ENCODE peak calls at places on chromosome 17, in five cellular contexts. O is GM23338, Y is HCT116, E is prostate gland, Z is transverse colon. R is an unnamed sample. For H3K4me1, the result is how much of the 10 kb centered on the place peaks cover.

GRCh38 chr17:51590071-51590470 is 329.7 kb downstream of the UTP18 start:
- DNase-seq in O (no peak), Y (no peak), E (no peak), Z (no peak), R (no peak)

GRCh38 chr17:75472119-75472518 is 15.7 kb downstream of the TMEM94 start:
- DNase-seq in O (no peak), Y (no peak), E (no peak), Z (no peak), R (no peak)

GRCh38 chr17:44308865-44309264 is 464 bp downstream of the RUNDC3A start:
- DNase-seq in O (no peak), Y (no peak), E (no peak), Z (no peak), R (no peak)

GRCh38 chr17:10198509-10199249 is at the start of gene GAS7:
- DNase-seq in O (peak), Y (no peak), E (peak), Z (peak), R (peak)

GRCh38 chr17:64679710-64680216 is 17.7 kb upstream of the SMURF2 start:
- DNase-seq in O (no peak), Y (peak), E (no peak), Z (no peak), R (no peak)

GRCh38 chr17:45227631-45228120 is 6.0 kb downstream of the FMNL1 start:
- DNase-seq in O (no peak), Y (no peak), E (no peak), Z (no peak), R (peak)

GRCh38 chr17:69525920-69526841 is 111.7 kb downstream of the MAP2K6 start:
- DNase-seq in O (peak), Y (peak), E (peak), Z (peak), R (no peak)

GRCh38 chr17:80883831-80884735 is 107.6 kb upstream of the CHMP6 start:
- DNase-seq in O (no peak), Y (no peak), E (no peak), Z (no peak), R (no peak)

GRCh38 chr17:66950886-66951604 is 13.5 kb upstream of the CACNG4 start:
- DNase-seq in O (no peak), Y (no peak), E (no peak), Z (no peak), R (no peak)

GRCh38 chr17:57111386-57111785 is 26.3 kb downstream of the AKAP1 start:
- DNase-seq in O (no peak), Y (no peak), E (no peak), Z (no peak), R (no peak)

GRCh38 chr17:79028496-79029326 is 4.7 kb downstream of the C1QTNF1 start:
- DNase-seq in O (no peak), Y (no peak), E (no peak), Z (no peak), R (peak)

GRCh38 chr17:73290399-73291259 is 21.2 kb downstream of the CDC42EP4 start:
- DNase-seq in O (no peak), Y (no peak), E (no peak), Z (no peak), R (no peak)

GRCh38 chr17:82492647-82493516 is 26.6 kb upstream of the FOXK2 start:
- DNase-seq in O (no peak), Y (no peak), E (no peak), Z (no peak), R (no peak)

GRCh38 chr17:65198653-65199382 is 61.6 kb downstream of the RGS9 start:
- DNase-seq in O (peak), Y (peak), E (peak), Z (no peak), R (no peak)

GRCh38 chr17:27559506-27559931 is 71.5 kb upstream of the LGALS9 start:
- DNase-seq in O (no peak), Y (no peak), E (no peak), Z (no peak), R (no peak)

GRCh38 chr17:2271985-2272702 is 31.4 kb downstream of the SMG6 start:
- DNase-seq in O (no peak), Y (no peak), E (no peak), Z (no peak), R (no peak)

GRCh38 chr17:60193482-60193881 is 43.7 kb downstream of the CA4 start:
- DNase-seq in O (no peak), Y (no peak), E (no peak), Z (no peak), R (no peak)

GRCh38 chr17:46125831-46126230 is 67.4 kb downstream of the KANSL1 start:
- DNase-seq in O (no peak), Y (no peak), E (no peak), Z (no peak), R (no peak)

GRCh38 chr17:193841-194806 is 12.7 kb upstream of the DOC2B start:
- DNase-seq in O (no peak), Y (no peak), E (no peak), Z (no peak), R (no peak)

GRCh38 chr17:69967910-69968411 is 107.1 kb upstream of the KCNJ16 start:
- DNase-seq in O (no peak), Y (no peak), E (no peak), Z (no peak), R (no peak)

GRCh38 chr17:77840576-77841160 is 117.8 kb upstream of the TNRC6C start:
- DNase-seq in O (no peak), Y (no peak), E (no peak), Z (peak), R (no peak)

GRCh38 chr17:79562806-79563141 is 48.1 kb downstream of the RBFOX3 start:
- DNase-seq in O (no peak), Y (no peak), E (no peak), Z (no peak), R (no peak)

GRCh38 chr17:40886090-40886489 is 1.0 kb upstream of the KRT20 start:
- DNase-seq in O (no peak), Y (no peak), E (no peak), Z (no peak), R (no peak)

GRCh38 chr17:38604479-38605229 is 1.1 kb downstream of the SRCIN1 start:
- DNase-seq in O (peak), Y (no peak), E (no peak), Z (no peak), R (no peak)

GRCh38 chr17:46722662-46723285 is 95.7 kb downstream of the WNT3 start:
- DNase-seq in O (no peak), Y (no peak), E (no peak), Z (no peak), R (no peak)

GRCh38 chr17:2929881-2930533 is 133.4 kb downstream of the OR1D5 start:
- DNase-seq in O (peak), Y (peak), E (no peak), Z (peak), R (no peak)

GRCh38 chr17:81509687-81510523 is 2.7 kb downstream of the ACTG1 start:
- DNase-seq in O (no peak), Y (no peak), E (no peak), Z (no peak), R (no peak)

GRCh38 chr17:71183083-71183697 is 937.6 kb upstream of the SOX9 start:
- DNase-seq in O (no peak), Y (no peak), E (no peak), Z (no peak), R (no peak)

GRCh38 chr17:14197582-14197981 is 39.1 kb downstream of the CDRT15 start:
- DNase-seq in O (no peak), Y (no peak), E (no peak), Z (peak), R (no peak)

GRCh38 chr17:57852955-57853328 is 3.1 kb upstream of the MRPS23 start:
- DNase-seq in O (no peak), Y (no peak), E (no peak), Z (no peak), R (no peak)

GRCh38 chr17:71494045-71494444 is 626.8 kb upstream of the SOX9 start:
- DNase-seq in O (no peak), Y (no peak), E (no peak), Z (no peak), R (no peak)

GRCh38 chr17:15342460-15342859 is 1.1 kb upstream of the TEKT3 start:
- DNase-seq in O (no peak), Y (no peak), E (no peak), Z (no peak), R (no peak)

GRCh38 chr17:80382956-80383355 is 32.0 kb upstream of the ENDOV start:
- DNase-seq in O (no peak), Y (no peak), E (no peak), Z (no peak), R (peak)

GRCh38 chr17:60229189-60229802 is 79.5 kb downstream of the CA4 start:
- DNase-seq in O (no peak), Y (peak), E (no peak), Z (no peak), R (no peak)

GRCh38 chr17:57455063-57455914 is 199.0 kb downstream of the MSI2 start:
- DNase-seq in O (no peak), Y (no peak), E (no peak), Z (no peak), R (no peak)

GRCh38 chr17:62067165-62068145 is 2.4 kb upstream of the MED13 start:
- DNase-seq in O (peak), Y (no peak), E (no peak), Z (no peak), R (no peak)

GRCh38 chr17:62064029-62064790 is 868 bp downstream of the MED13 start:
- DNase-seq in O (no peak), Y (no peak), E (peak), Z (no peak), R (no peak)

GRCh38 chr17:62062936-62063335 is 2.1 kb downstream of the MED13 start:
- DNase-seq in O (no peak), Y (no peak), E (no peak), Z (no peak), R (no peak)

GRCh38 chr17:62065611-62066468 is 762 bp upstream of the MED13 start:
- DNase-seq in O (peak), Y (peak), E (peak), Z (peak), R (peak)

DNA sequence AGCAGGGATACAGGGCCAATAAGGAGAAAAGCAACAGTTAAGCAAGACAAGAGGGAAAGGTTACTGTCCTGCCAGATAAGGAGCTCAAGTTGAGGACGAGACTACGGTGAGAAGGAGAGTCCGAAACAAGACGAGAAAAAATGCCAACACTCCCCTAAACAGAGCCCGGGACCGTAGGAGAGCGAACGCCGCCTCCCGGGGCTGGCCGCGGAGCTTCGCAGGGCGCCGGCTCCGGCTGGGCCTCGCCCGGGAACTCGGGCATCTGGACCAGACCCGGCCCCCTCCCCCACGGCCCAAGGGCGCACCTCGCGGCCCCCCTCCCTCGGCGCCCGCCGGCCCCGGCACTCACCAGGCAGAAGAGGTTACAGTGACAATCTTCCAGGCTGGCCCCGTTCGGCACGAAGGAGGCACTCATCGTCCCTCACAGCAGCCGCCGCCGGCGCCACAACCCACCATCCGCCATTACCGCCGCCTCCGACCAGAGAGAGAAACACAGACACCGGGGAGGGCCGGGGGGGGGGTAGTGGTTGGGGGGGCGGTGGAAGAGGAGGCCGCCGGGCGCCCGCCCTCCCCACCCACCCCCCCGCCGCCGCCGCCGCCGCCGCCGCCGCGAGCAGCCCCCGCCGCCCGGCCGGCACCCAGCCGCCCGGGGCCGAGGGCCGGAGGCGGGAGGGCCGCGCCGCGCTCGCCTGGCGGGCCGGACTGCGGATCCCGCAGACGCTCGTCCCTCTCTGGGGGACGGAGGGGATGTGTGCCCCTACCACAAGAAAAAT is at the start of gene MED13:
- DNase-seq in O (peak), Y (no peak), E (peak), Z (peak), R (peak)
- H3K4me1 ChIP-seq in O (under half), Y (under half), E (under half), Z (under half), R (under half)

GRCh38 chr17:49316889-49317288 is 45.2 kb downstream of the ZNF652 start:
- DNase-seq in O (no peak), Y (no peak), E (no peak), Z (no peak), R (no peak)

GRCh38 chr17:49315551-49315951 is 46.5 kb downstream of the ZNF652 start:
- DNase-seq in O (peak), Y (peak), E (peak), Z (peak), R (peak)

GRCh38 chr17:49315974-49316570 is 46.0 kb downstream of the ZNF652 start:
- DNase-seq in O (no peak), Y (no peak), E (no peak), Z (no peak), R (no peak)

GRCh38 chr17:49318438-49318965 is 43.5 kb downstream of the ZNF652 start:
- DNase-seq in O (no peak), Y (no peak), E (no peak), Z (no peak), R (no peak)

GRCh38 chr17:49312722-49313121 is 49.3 kb downstream of the ZNF652 start:
- DNase-seq in O (no peak), Y (no peak), E (no peak), Z (no peak), R (no peak)
- TF ChIP-seq POLR2AphosphoS5 in O (no peak), Y (no peak), E (no peak), Z (no peak), R (no peak)

DNA sequence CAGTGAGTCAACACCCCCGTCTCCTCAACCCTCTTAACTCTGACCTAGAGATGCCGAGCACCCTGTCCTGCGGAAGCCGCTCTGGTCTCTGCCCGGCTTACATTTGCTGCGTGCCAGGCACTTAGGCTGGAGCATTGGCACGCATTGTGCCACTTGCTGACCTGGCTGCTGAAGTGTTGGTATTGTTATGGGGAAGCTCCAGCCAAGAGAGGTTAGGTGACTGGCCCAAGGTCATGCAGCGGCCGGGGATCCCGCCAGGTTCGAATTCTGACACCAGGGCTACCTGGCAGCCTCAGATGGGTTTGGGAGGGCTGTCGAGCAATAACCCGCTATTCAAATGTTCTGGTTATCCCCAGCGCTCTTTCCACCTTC is 5.0 kb upstream of the HSD17B1 start:
- DNase-seq in O (no peak), Y (no peak), E (no peak), Z (no peak), R (no peak)
- H3K4me3 ChIP-seq in O (peak), Y (no peak), E (no peak), Z (no peak), R (peak)

DNA sequence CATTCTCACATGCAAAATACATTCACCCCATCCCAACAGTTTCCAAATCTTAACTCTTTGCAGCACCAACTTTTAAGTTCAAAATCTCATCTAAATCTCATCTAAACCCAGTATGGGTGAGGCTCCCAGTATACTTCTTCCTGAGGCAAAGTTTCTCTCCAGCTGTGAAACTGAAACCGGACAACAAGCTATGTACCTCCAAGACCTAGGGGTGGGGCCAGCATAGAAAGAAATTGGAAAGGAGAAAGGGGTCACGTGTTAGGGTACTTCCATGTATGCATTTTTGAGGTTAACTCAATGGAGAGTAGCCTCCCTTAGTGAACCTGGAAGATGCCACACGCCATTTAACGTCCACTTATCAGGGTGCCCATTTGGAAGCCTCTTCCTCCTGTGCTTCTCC is 23.9 kb upstream of the LRRC75A start:
- DNase-seq in O (no peak), Y (no peak), E (no peak), Z (no peak), R (no peak)
- H3K4me1 ChIP-seq in O (under half), Y (under half), E (under half), Z (under half), R (under half)

GRCh38 chr17:8912060-8912981 is 44.8 kb upstream of the PIK3R6 start:
- DNase-seq in O (no peak), Y (no peak), E (no peak), Z (no peak), R (no peak)
- TF ChIP-seq POLR2AphosphoS5 in O (no peak), Y (no peak), E (no peak), Z (no peak), R (no peak)

GRCh38 chr17:48871551-48872351 is 20.8 kb upstream of the ATP5MC1 start:
- DNase-seq in O (no peak), Y (no peak), E (no peak), Z (peak), R (no peak)
- H3K4me3 ChIP-seq in O (no peak), Y (no peak), E (no peak), Z (no peak), R (no peak)

GRCh38 chr17:28949185-28950016 is 1.9 kb downstream of the PHF12 start:
- DNase-seq in O (peak), Y (no peak), E (peak), Z (peak), R (peak)
- H3K4me1 ChIP-seq in O (under half), Y (under half), E (under half), Z (half or more), R (under half)

GRCh38 chr17:31424944-31425582 is 33.6 kb downstream of the RAB11FIP4 start:
- DNase-seq in O (peak), Y (no peak), E (no peak), Z (no peak), R (no peak)
- TF ChIP-seq POLR2AphosphoS5 in O (no peak), Y (no peak), E (no peak), Z (no peak), R (no peak)

GRCh38 chr17:50467855-50468119 is 893 bp downstream of the CHAD start:
- DNase-seq in O (no peak), Y (no peak), E (no peak), Z (no peak), R (no peak)

GRCh38 chr17:50469005-50469605 is 425 bp upstream of the CHAD start:
- DNase-seq in O (peak), Y (no peak), E (no peak), Z (no peak), R (no peak)

GRCh38 chr17:50469671-50470305 is 1.1 kb upstream of the CHAD start:
- DNase-seq in O (peak), Y (no peak), E (no peak), Z (no peak), R (no peak)

GRCh38 chr17:50467114-50467854 is 1.4 kb downstream of the CHAD start:
- DNase-seq in O (no peak), Y (no peak), E (no peak), Z (no peak), R (no peak)

DNA sequence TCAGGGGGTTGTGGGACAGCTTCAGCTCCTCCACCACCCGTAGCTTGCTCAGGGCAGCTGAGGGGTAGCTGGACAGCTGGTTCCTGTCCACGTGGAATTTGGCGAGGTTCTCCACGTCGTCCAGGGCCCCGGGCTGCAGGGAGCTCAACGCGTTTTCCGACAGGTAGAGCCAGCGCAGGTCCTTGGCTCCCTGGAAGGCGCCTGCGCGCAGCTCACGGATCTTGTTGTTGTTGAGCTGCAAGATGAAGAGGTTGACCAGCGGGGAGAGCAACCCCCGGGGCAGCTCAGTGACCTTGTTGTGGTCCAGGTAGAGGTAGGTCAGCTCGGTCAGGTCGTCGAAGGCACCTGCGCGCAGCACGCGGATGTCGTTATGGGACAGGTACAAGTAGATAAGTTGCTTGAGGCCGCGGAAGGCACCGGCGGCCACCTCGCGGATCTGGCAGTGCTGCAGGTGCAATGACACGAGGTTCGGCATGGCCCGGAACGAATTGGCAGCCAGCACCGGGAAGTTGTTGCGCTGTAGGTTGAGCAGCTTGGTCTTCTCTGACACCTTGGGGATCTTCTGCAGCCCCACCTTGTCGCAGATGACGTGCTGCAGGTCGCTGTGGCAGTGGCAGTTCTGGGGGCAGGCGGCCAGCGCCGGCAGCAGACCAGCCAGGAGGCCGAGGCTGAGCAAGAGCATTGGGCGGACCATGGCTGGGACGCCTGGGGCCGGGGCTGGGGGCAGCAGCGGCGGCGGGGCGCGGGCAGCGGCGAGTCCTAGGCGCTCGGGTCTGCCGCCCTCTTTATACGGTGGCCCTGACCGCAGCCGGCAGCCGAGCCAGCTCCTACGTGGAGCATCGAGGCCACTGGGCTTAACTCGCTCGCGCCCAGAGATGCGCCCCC is at the start of gene CHAD:
- DNase-seq in O (peak), Y (no peak), E (no peak), Z (no peak), R (no peak)
- H3K4me3 ChIP-seq in O (peak), Y (no peak), E (peak), Z (no peak), R (peak)